ENCODE peak calls at places on chromosomes 5 and 9, in seven cellular contexts. One of them, this sample, is unnamed.

GRCh38 chr9:128298535-128299482 is 22.7 kb downstream of the SWI5 start:
- DNase-seq in PC-3: peak
- DNase-seq in psoas muscle: no peak
- DNase-seq in DND-41: no peak
- DNase-seq in hepatocyte: no peak
- DNase-seq in AG10803: no peak
- DNase-seq in uterus: no peak
- DNase-seq in this sample: no peak

GRCh38 chr9:98381311-98382103 is 126.1 kb upstream of the TBC1D2 start:
- DNase-seq in psoas muscle: no peak
- DNase-seq in DND-41: no peak
- DNase-seq in AG10803: no peak
- DNase-seq in uterus: no peak
- DNase-seq in PC-3: no peak
- DNase-seq in hepatocyte: no peak
- DNase-seq in this sample: no peak

GRCh38 chr5:65506961-65507360 is 25.2 kb upstream of the ADAMTS6 start:
- DNase-seq in AG10803: peak
- DNase-seq in PC-3: no peak
- DNase-seq in DND-41: no peak
- DNase-seq in psoas muscle: no peak
- DNase-seq in hepatocyte: no peak
- DNase-seq in uterus: no peak
- DNase-seq in this sample: no peak

GRCh38 chr9:75071530-75072122 is 16.3 kb downstream of the NMRK1 start:
- DNase-seq in uterus: no peak
- DNase-seq in psoas muscle: no peak
- DNase-seq in hepatocyte: no peak
- DNase-seq in AG10803: no peak
- DNase-seq in DND-41: no peak
- DNase-seq in PC-3: peak
- DNase-seq in this sample: no peak

GRCh38 chr5:53199882-53200281 is 90.3 kb upstream of the MOCS2 start:
- DNase-seq in DND-41: no peak
- DNase-seq in PC-3: no peak
- DNase-seq in uterus: no peak
- DNase-seq in hepatocyte: no peak
- DNase-seq in AG10803: no peak
- DNase-seq in psoas muscle: no peak
- DNase-seq in this sample: no peak

GRCh38 chr5:61625682-61626620 is 293.9 kb downstream of the ZSWIM6 start:
- DNase-seq in uterus: peak
- DNase-seq in DND-41: no peak
- DNase-seq in psoas muscle: peak
- DNase-seq in PC-3: no peak
- DNase-seq in AG10803: peak
- DNase-seq in hepatocyte: peak
- DNase-seq in this sample: no peak

GRCh38 chr9:129761901-129762359 is 9.1 kb upstream of the PTGES start:
- DNase-seq in uterus: peak
- DNase-seq in DND-41: no peak
- DNase-seq in AG10803: peak
- DNase-seq in PC-3: peak
- DNase-seq in psoas muscle: no peak
- DNase-seq in hepatocyte: no peak
- DNase-seq in this sample: no peak

GRCh38 chr9:89635007-89635742 is 30.4 kb downstream of the GADD45G start:
- DNase-seq in uterus: peak
- DNase-seq in psoas muscle: no peak
- DNase-seq in DND-41: no peak
- DNase-seq in hepatocyte: no peak
- DNase-seq in AG10803: peak
- DNase-seq in PC-3: peak
- DNase-seq in this sample: no peak

GRCh38 chr9:121818016-121818661 is 166.7 kb downstream of the DAB2IP start:
- DNase-seq in AG10803: no peak
- DNase-seq in DND-41: no peak
- DNase-seq in PC-3: no peak
- DNase-seq in hepatocyte: no peak
- DNase-seq in psoas muscle: no peak
- DNase-seq in uterus: no peak
- DNase-seq in this sample: no peak

GRCh38 chr5:36418172-36418979 is 116.7 kb upstream of the RANBP3L start:
- DNase-seq in AG10803: peak
- DNase-seq in uterus: no peak
- DNase-seq in PC-3: peak
- DNase-seq in hepatocyte: peak
- DNase-seq in DND-41: no peak
- DNase-seq in psoas muscle: no peak
- DNase-seq in this sample: no peak

GRCh38 chr5:176611435-176611834 is 1.5 kb upstream of the GPRIN1 start:
- DNase-seq in PC-3: peak
- DNase-seq in uterus: peak
- DNase-seq in psoas muscle: peak
- DNase-seq in AG10803: peak
- DNase-seq in hepatocyte: peak
- DNase-seq in DND-41: peak
- DNase-seq in this sample: no peak

GRCh38 chr5:173035904-173036707 is 20.0 kb upstream of the CREBRF start:
- DNase-seq in hepatocyte: no peak
- DNase-seq in psoas muscle: no peak
- DNase-seq in uterus: no peak
- DNase-seq in DND-41: no peak
- DNase-seq in PC-3: no peak
- DNase-seq in AG10803: no peak
- DNase-seq in this sample: peak

GRCh38 chr5:35129921-35130485 is 82.3 kb upstream of the AGXT2 start:
- DNase-seq in DND-41: peak
- DNase-seq in uterus: no peak
- DNase-seq in PC-3: peak
- DNase-seq in AG10803: peak
- DNase-seq in hepatocyte: peak
- DNase-seq in psoas muscle: no peak
- DNase-seq in this sample: no peak

GRCh38 chr5:160048131-160048530 is 39.2 kb downstream of the TTC1 start:
- DNase-seq in psoas muscle: peak
- DNase-seq in PC-3: no peak
- DNase-seq in AG10803: peak
- DNase-seq in hepatocyte: no peak
- DNase-seq in uterus: no peak
- DNase-seq in DND-41: no peak
- DNase-seq in this sample: no peak

GRCh38 chr9:135796784-135797462 is 94.9 kb downstream of the KCNT1 start:
- DNase-seq in DND-41: no peak
- DNase-seq in uterus: no peak
- DNase-seq in hepatocyte: no peak
- DNase-seq in psoas muscle: no peak
- DNase-seq in PC-3: no peak
- DNase-seq in AG10803: no peak
- DNase-seq in this sample: no peak

GRCh38 chr5:140251527-140251973 is 51.4 kb downstream of the PFDN1 start:
- DNase-seq in psoas muscle: no peak
- DNase-seq in uterus: no peak
- DNase-seq in PC-3: peak
- DNase-seq in hepatocyte: no peak
- DNase-seq in AG10803: peak
- DNase-seq in DND-41: peak
- DNase-seq in this sample: peak

GRCh38 chr5:137847699-137848098 is 20.0 kb upstream of the MYOT start:
- DNase-seq in DND-41: no peak
- DNase-seq in AG10803: no peak
- DNase-seq in PC-3: no peak
- DNase-seq in uterus: no peak
- DNase-seq in hepatocyte: no peak
- DNase-seq in psoas muscle: no peak
- DNase-seq in this sample: no peak

GRCh38 chr5:169695919-169696490 is 58.9 kb downstream of the DOCK2 start:
- DNase-seq in AG10803: peak
- DNase-seq in psoas muscle: no peak
- DNase-seq in PC-3: peak
- DNase-seq in DND-41: no peak
- DNase-seq in uterus: no peak
- DNase-seq in hepatocyte: no peak
- DNase-seq in this sample: no peak

GRCh38 chr9:130912932-130913598 is 16.5 kb upstream of the QRFP start:
- DNase-seq in PC-3: peak
- DNase-seq in AG10803: peak
- DNase-seq in hepatocyte: no peak
- DNase-seq in psoas muscle: peak
- DNase-seq in uterus: no peak
- DNase-seq in DND-41: no peak
- DNase-seq in this sample: no peak

DNA sequence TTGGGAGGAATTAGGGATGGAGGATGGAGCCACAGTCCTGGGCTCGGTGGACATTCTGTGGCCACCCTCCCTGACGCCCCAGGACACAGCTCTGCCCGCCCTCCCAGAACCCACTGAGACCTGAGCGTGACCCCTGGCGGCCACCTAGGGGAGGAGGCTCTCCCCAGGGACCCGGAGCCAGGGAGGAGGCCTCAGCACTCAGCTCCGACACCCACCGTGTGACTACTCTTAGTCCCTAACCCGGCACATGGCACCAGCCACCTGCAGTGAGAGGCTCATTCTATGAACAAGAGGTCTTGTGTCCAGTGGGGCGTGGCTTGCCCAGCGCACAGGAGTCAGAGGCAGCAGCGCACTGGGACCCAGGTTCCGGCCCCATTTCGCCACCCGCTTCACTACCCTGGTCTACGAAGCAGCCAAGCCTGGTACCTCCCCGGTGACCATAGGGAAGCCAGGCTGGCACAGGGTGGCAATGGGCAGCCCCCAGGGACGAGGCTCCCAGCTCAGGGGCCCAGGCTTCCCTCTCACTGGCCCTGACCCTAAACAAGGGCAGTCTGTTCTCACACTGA is 10.2 kb downstream of the SARDH start:
- DNase-seq in hepatocyte: no peak
- DNase-seq in uterus: no peak
- DNase-seq in DND-41: no peak
- DNase-seq in AG10803: no peak
- DNase-seq in PC-3: no peak
- DNase-seq in psoas muscle: peak
- DNase-seq in this sample: no peak
- TF ChIP-seq CTCF in hepatocyte: no peak
- TF ChIP-seq CTCF in uterus: no peak
- TF ChIP-seq CTCF in DND-41: no peak
- TF ChIP-seq CTCF in AG10803: no peak
- TF ChIP-seq CTCF in PC-3: no peak
- TF ChIP-seq CTCF in psoas muscle: no peak
- TF ChIP-seq CTCF in this sample: peak

DNA sequence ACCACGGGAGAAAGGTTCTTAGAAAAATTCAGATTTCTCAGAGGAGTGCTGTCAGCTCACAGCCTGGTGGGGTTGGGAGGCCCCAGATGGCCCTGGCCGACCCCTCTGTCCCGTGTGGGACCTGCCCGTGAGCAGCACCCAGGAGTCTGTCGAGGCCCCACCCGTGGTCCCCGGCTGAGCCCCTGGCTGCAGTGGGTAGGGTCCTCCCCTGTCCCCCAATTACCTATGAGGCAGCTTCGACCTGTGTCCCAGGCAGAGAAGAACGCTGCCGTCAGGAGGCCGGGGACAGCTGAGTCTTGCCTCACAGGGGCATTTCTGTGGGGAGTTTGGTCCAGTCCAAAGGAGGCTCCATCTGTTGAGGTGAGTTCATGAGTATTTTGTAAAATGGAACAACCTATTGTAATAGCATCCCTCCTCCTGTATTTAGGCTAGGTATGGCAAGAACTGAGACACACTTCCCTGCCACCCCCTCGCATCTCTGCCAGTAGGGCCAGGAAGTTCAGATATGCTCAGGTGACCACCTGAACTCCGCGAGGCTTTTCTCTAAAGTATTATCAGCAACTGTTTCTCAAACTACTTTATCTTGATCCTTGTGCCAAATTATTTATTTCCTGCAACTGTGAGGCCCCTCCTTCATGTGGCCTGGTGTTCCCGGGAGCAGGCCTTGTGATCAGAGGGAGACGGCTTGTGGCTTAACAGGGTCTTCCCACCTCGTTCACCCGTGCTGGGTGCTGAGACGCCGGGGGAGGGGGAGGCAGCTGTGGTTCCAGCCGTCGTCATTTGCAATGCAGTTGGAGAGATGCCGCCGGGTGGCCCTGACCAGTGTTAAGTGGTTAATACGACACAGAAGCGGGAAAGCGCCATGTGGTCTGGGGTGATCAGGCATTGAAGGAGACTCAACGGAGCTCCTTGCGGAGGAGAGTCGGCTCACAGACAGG is 1.7 kb downstream of the AHRR start:
- DNase-seq in PC-3: no peak
- DNase-seq in psoas muscle: peak
- DNase-seq in AG10803: peak
- DNase-seq in uterus: no peak
- DNase-seq in hepatocyte: no peak
- DNase-seq in DND-41: no peak
- DNase-seq in this sample: no peak
- H3K4me3 ChIP-seq in PC-3: no peak
- H3K4me3 ChIP-seq in psoas muscle: no peak
- H3K4me3 ChIP-seq in AG10803: peak
- H3K4me3 ChIP-seq in uterus: no peak
- H3K4me3 ChIP-seq in hepatocyte: no peak
- H3K4me3 ChIP-seq in DND-41: no peak
- H3K4me3 ChIP-seq in this sample: peak

GRCh38 chr5:122680623-122681350 is 94.1 kb upstream of the SNX2 start:
- DNase-seq in PC-3: no peak
- DNase-seq in DND-41: no peak
- DNase-seq in psoas muscle: no peak
- DNase-seq in hepatocyte: no peak
- DNase-seq in AG10803: no peak
- DNase-seq in uterus: no peak
- DNase-seq in this sample: no peak
- TF ChIP-seq CTCF in PC-3: no peak
- TF ChIP-seq CTCF in DND-41: no peak
- TF ChIP-seq CTCF in psoas muscle: no peak
- TF ChIP-seq CTCF in hepatocyte: no peak
- TF ChIP-seq CTCF in AG10803: no peak
- TF ChIP-seq CTCF in uterus: no peak
- TF ChIP-seq CTCF in this sample: no peak

GRCh38 chr5:11564716-11565115 is 339.5 kb downstream of the CTNND2 start:
- DNase-seq in PC-3: no peak
- DNase-seq in AG10803: no peak
- DNase-seq in psoas muscle: no peak
- DNase-seq in DND-41: no peak
- DNase-seq in hepatocyte: no peak
- DNase-seq in uterus: no peak
- DNase-seq in this sample: no peak

GRCh38 chr5:11560915-11561697 is 343.1 kb downstream of the CTNND2 start:
- DNase-seq in DND-41: no peak
- DNase-seq in hepatocyte: no peak
- DNase-seq in psoas muscle: no peak
- DNase-seq in PC-3: peak
- DNase-seq in AG10803: no peak
- DNase-seq in uterus: no peak
- DNase-seq in this sample: no peak

DNA sequence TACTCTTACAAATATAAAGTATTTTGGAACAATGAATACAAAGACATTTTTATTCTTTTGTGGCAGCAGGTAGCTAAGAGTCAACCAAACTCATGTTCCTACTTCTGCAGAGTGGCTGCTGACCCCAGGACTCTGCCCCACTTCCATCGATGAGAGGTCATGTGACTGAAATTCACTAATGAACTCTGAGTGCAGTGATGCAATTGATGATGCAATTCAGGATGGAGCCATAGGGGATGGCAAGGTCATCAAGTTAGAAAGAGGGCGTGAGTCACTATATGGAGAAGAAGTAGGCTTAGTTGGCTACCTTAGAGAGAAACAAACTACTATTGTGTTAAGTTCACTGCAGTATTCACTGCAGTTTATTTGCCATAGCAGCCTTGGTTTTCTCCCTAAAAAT is 340.4 kb downstream of the CTNND2 start:
- DNase-seq in AG10803: no peak
- DNase-seq in PC-3: no peak
- DNase-seq in psoas muscle: no peak
- DNase-seq in hepatocyte: no peak
- DNase-seq in DND-41: no peak
- DNase-seq in uterus: no peak
- DNase-seq in this sample: no peak
- H3K4me3 ChIP-seq in AG10803: no peak
- H3K4me3 ChIP-seq in PC-3: no peak
- H3K4me3 ChIP-seq in psoas muscle: no peak
- H3K4me3 ChIP-seq in hepatocyte: no peak
- H3K4me3 ChIP-seq in DND-41: no peak
- H3K4me3 ChIP-seq in uterus: no peak
- H3K4me3 ChIP-seq in this sample: no peak

This sample was measured in GM12864.